ENCODE peak calls at places on chromosomes 5 and 9, in eight cellular contexts. C is stomach, L is cardiac muscle cell, Q is A549, T is Karpas-422, N is K562, M is PC-9, G is breast epithelium. V is an unnamed sample. For H3K4me1, the result is how much of the 10 kb centered on the place peaks cover.

GRCh38 chr5:96901384-96901783 is 25.1 kb downstream of the ERAP2 start:
- DNase-seq in M (no peak), L (no peak), T (no peak), C (no peak), G (no peak), N (no peak), Q (peak), V (no peak)

GRCh38 chr5:83277154-83277553 is 194.4 kb upstream of the VCAN start:
- DNase-seq in M (no peak), C (no peak), Q (no peak), N (no peak), L (no peak), T (no peak), G (no peak), V (no peak)

GRCh38 chr5:99644822-99645221 is 716.0 kb upstream of the CHD1 start:
- DNase-seq in G (no peak), N (no peak), L (no peak), T (no peak), Q (no peak), C (no peak), M (no peak), V (no peak)

GRCh38 chr9:86794356-86795046 is 152.8 kb downstream of the GAS1 start:
- DNase-seq in C (no peak), T (no peak), M (no peak), G (no peak), Q (no peak), L (peak), N (no peak), V (no peak)

GRCh38 chr5:142797420-142797819 is 27.2 kb downstream of the ARHGAP26 start:
- DNase-seq in N (no peak), C (no peak), M (no peak), T (no peak), Q (no peak), G (no peak), L (no peak), V (no peak)

GRCh38 chr5:141867651-141868050 is 10.6 kb downstream of the PCDH1 start:
- DNase-seq in T (no peak), Q (no peak), N (no peak), C (no peak), G (peak), M (no peak), L (no peak), V (no peak)

GRCh38 chr9:137551656-137552534 is at the start of gene MRPL41:
- DNase-seq in Q (peak), C (peak), L (peak), G (peak), T (peak), M (peak), N (peak), V (peak)

GRCh38 chr5:448061-448765 is 5.2 kb downstream of the EXOC3 start:
- DNase-seq in Q (no peak), L (no peak), C (peak), G (no peak), N (no peak), T (no peak), M (no peak), V (no peak)

GRCh38 chr9:95611354-95611753 is 94.6 kb upstream of the PTCH1 start:
- DNase-seq in N (no peak), C (no peak), G (no peak), T (no peak), M (no peak), L (no peak), Q (no peak), V (no peak)

GRCh38 chr9:128607642-128608350 is 48.9 kb downstream of the DYNC2I2 start:
- DNase-seq in C (peak), M (no peak), N (no peak), G (peak), Q (no peak), L (no peak), T (no peak), V (peak)

GRCh38 chr9:112898872-112899281 is 8.2 kb upstream of the SLC46A2 start:
- DNase-seq in M (no peak), G (no peak), L (no peak), N (no peak), T (no peak), Q (no peak), C (no peak), V (no peak)

GRCh38 chr9:27394154-27394825 is 97.3 kb upstream of the EQTN start:
- DNase-seq in G (no peak), C (no peak), N (no peak), T (no peak), Q (no peak), M (no peak), L (peak), V (peak)

DNA sequence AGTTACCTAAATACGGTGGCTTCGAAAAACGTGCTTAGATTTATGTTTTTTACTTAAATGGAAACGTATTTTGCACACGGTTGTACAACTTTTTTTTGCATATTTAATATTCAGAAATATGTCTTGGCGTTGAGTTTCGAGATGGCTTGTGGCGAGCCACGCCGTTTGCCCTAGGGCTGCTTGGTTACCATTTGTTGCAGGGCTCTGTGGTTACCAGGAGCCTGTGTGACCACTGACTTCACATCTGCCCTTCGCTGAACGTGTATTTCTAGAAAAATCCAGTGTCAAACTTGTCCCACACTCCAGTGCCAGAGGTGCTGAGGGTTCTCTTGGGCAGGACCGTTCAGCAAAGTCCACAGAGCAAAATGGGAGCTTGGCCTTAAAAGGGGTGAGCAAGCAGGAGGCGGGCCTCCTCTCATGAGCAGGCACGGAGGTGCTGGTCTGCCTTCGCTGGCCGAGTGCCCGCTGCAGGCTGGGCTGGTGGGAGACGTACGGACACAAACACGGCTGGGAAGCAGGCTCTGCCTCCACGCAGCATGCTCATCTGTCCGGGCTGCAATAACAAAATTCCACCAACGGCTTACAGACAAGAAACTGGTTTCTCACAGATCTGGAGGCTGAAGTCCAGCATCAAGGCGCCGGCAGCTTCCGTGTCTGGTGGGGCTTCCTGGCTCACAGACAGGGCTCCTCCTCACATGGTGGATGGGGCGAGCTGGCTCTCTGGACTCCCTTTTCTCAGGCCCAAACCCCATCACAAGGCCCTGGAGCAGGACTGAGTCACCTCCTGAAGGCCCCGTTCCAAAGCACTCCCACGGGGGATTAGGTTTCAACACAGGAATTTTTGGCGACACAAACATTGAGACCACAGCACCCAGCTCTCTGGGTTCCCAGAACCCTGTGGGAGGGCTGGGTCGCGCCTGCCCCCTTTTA is 5.4 kb downstream of the MRPL36 start:
- DNase-seq in G (no peak), C (no peak), N (no peak), M (peak), L (peak), T (no peak), Q (no peak), V (no peak)
- H3K4me1 ChIP-seq in G (under half), C (under half), N (under half), M (under half), L (under half), T (half or more), Q (under half), V (under half)

DNA sequence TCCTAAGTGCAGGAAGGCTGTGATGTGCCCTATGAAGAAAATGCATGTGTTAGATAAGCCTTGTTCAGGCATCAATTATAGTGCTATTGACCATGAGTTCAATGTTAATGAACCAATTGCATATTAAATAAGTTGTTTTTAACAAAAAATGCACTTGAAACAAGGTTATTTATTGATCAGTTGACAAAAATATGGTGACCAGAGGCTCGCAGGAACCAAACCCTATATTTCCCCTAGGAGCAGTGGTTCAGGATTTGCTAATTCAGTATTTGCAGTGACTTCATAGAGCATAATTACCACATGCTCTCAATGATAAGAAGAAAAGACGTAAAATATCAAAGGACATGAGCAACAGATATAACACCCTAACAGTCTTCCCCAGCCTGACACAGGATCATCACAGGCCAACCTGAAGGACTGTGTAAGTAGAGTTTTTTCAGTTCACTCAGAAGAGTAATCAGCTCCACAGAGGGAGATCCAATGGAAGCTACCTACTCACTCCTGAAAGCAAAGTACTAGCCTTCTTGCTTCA is 92.3 kb downstream of the SEMA5A start:
- DNase-seq in G (no peak), Q (no peak), L (no peak), M (no peak), C (no peak), N (no peak), T (no peak), V (no peak)
- H3K27ac ChIP-seq in G (no peak), Q (no peak), L (peak), M (no peak), C (no peak), N (no peak), T (no peak), V (no peak)

GRCh38 chr5:181170237-181170830 is 22.9 kb downstream of the OR2V2 start:
- DNase-seq in G (no peak), M (no peak), C (no peak), Q (no peak), T (no peak), N (peak), L (no peak), V (no peak)
- H3K4me1 ChIP-seq in G (under half), M (under half), C (under half), Q (under half), T (under half), N (under half), L (under half), V (under half)

DNA sequence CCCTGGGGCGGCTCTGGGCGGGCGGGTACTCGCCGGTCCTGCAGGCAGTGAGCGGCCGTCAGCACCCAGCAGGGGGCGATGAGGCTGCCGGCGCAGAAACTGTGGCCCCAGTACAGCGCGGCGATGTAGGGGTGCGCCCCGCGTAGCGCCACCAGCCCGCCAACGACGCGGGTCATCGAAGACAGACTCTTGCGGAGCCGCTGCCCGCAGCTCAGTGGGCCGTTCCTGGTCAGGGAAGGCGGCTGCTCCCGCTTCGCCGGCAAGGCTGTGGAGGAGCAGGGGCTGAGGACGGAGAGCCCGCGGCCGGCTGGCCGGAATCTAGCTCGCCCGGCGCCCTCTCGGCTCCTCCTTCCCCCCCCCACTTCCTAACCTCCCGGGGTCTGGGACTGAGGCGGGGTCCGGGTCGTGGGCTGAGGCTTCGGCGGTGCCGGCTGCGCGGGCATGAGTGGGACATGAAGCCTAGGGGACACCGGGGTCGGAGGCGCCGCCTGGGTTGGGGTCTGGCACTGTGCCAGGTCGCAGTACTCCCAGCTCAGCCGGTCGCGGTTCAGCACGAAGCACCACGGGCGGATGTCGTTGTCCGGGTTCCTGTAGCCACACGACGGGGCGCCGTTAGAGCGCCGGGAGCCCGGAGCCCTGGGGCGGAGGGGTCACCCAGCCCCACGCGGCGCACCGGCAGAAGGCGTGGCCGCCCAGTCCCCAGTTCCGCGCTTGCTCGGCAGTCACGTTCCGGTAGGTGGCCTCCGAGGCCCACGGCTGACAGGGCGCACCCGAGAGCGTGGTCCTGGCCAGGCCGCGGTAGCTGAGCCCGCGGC is 3.6 kb upstream of the PFN3 start:
- DNase-seq in G (peak), L (peak), T (peak), M (peak), N (peak), Q (peak), C (peak), V (peak)
- H3K27ac ChIP-seq in G (peak), L (no peak), T (no peak), M (no peak), N (peak), Q (peak), C (peak), V (no peak)